ENCODE peak calls at places on chromosomes 6 and 20, in eight cellular contexts. One of them, this sample, is unnamed.

GRCh38 chr20:12987261-12987660 is 21.5 kb upstream of the SPTLC3 start:
- DNase-seq in upper lobe of right lung: no peak
- DNase-seq in uterus: no peak
- DNase-seq in psoas muscle: no peak
- DNase-seq in lower lobe of right lung: no peak
- DNase-seq in tibial artery: no peak
- DNase-seq in HepG2: no peak
- DNase-seq in heart right ventricle: no peak
- DNase-seq in this sample: no peak

GRCh38 chr6:21593412-21593926 is at the start of gene SOX4:
- DNase-seq in upper lobe of right lung: peak
- DNase-seq in uterus: peak
- DNase-seq in psoas muscle: peak
- DNase-seq in lower lobe of right lung: peak
- DNase-seq in tibial artery: peak
- DNase-seq in HepG2: peak
- DNase-seq in heart right ventricle: peak
- DNase-seq in this sample: peak

GRCh38 chr20:49446080-49446479 is 36.4 kb downstream of the KCNB1 start:
- DNase-seq in upper lobe of right lung: no peak
- DNase-seq in uterus: no peak
- DNase-seq in psoas muscle: no peak
- DNase-seq in lower lobe of right lung: no peak
- DNase-seq in tibial artery: no peak
- DNase-seq in HepG2: no peak
- DNase-seq in heart right ventricle: no peak
- DNase-seq in this sample: no peak

GRCh38 chr6:17385660-17386059 is 7.7 kb upstream of the CAP2 start:
- DNase-seq in upper lobe of right lung: no peak
- DNase-seq in uterus: no peak
- DNase-seq in psoas muscle: no peak
- DNase-seq in lower lobe of right lung: no peak
- DNase-seq in tibial artery: no peak
- DNase-seq in HepG2: no peak
- DNase-seq in heart right ventricle: no peak
- DNase-seq in this sample: no peak

GRCh38 chr6:71367763-71368162 is 79.2 kb downstream of the OGFRL1 start:
- DNase-seq in upper lobe of right lung: no peak
- DNase-seq in uterus: no peak
- DNase-seq in psoas muscle: no peak
- DNase-seq in lower lobe of right lung: no peak
- DNase-seq in tibial artery: no peak
- DNase-seq in HepG2: no peak
- DNase-seq in heart right ventricle: no peak
- DNase-seq in this sample: no peak

GRCh38 chr20:11796041-11796440 is 121.7 kb upstream of the BTBD3 start:
- DNase-seq in upper lobe of right lung: no peak
- DNase-seq in uterus: no peak
- DNase-seq in psoas muscle: no peak
- DNase-seq in lower lobe of right lung: no peak
- DNase-seq in tibial artery: no peak
- DNase-seq in HepG2: no peak
- DNase-seq in heart right ventricle: no peak
- DNase-seq in this sample: no peak

GRCh38 chr6:132401941-132402275 is 633 bp upstream of the MOXD1 start:
- DNase-seq in upper lobe of right lung: no peak
- DNase-seq in uterus: no peak
- DNase-seq in psoas muscle: no peak
- DNase-seq in lower lobe of right lung: no peak
- DNase-seq in tibial artery: no peak
- DNase-seq in HepG2: no peak
- DNase-seq in heart right ventricle: no peak
- DNase-seq in this sample: no peak

GRCh38 chr20:5714261-5715041 is 35.8 kb upstream of the SHLD1 start:
- DNase-seq in upper lobe of right lung: no peak
- DNase-seq in uterus: peak
- DNase-seq in psoas muscle: no peak
- DNase-seq in lower lobe of right lung: no peak
- DNase-seq in tibial artery: no peak
- DNase-seq in HepG2: peak
- DNase-seq in heart right ventricle: no peak
- DNase-seq in this sample: no peak

GRCh38 chr6:116450769-116451740 is 10.1 kb upstream of the CALHM6 start:
- DNase-seq in upper lobe of right lung: no peak
- DNase-seq in uterus: no peak
- DNase-seq in psoas muscle: no peak
- DNase-seq in lower lobe of right lung: peak
- DNase-seq in tibial artery: no peak
- DNase-seq in HepG2: no peak
- DNase-seq in heart right ventricle: no peak
- DNase-seq in this sample: peak

GRCh38 chr6:157169186-157169585 is 154.1 kb downstream of the TMEM242 start:
- DNase-seq in upper lobe of right lung: no peak
- DNase-seq in uterus: no peak
- DNase-seq in psoas muscle: no peak
- DNase-seq in lower lobe of right lung: no peak
- DNase-seq in tibial artery: no peak
- DNase-seq in HepG2: no peak
- DNase-seq in heart right ventricle: no peak
- DNase-seq in this sample: no peak

GRCh38 chr6:132919028-132919427 is 104.7 kb downstream of the RPS12 start:
- DNase-seq in upper lobe of right lung: no peak
- DNase-seq in uterus: no peak
- DNase-seq in psoas muscle: no peak
- DNase-seq in lower lobe of right lung: no peak
- DNase-seq in tibial artery: no peak
- DNase-seq in HepG2: no peak
- DNase-seq in heart right ventricle: no peak
- DNase-seq in this sample: no peak

GRCh38 chr6:148867851-148868250 is 121.0 kb downstream of the UST start:
- DNase-seq in upper lobe of right lung: no peak
- DNase-seq in uterus: no peak
- DNase-seq in psoas muscle: no peak
- DNase-seq in lower lobe of right lung: no peak
- DNase-seq in tibial artery: no peak
- DNase-seq in HepG2: no peak
- DNase-seq in heart right ventricle: no peak
- DNase-seq in this sample: no peak

GRCh38 chr6:84346372-84346771 is 118.9 kb upstream of the CEP162 start:
- DNase-seq in upper lobe of right lung: no peak
- DNase-seq in uterus: no peak
- DNase-seq in psoas muscle: no peak
- DNase-seq in lower lobe of right lung: no peak
- DNase-seq in tibial artery: no peak
- DNase-seq in HepG2: no peak
- DNase-seq in heart right ventricle: no peak
- DNase-seq in this sample: no peak

GRCh38 chr6:166966268-166966667 is 9.9 kb upstream of the RNASET2 start:
- DNase-seq in upper lobe of right lung: no peak
- DNase-seq in uterus: no peak
- DNase-seq in psoas muscle: no peak
- DNase-seq in lower lobe of right lung: no peak
- DNase-seq in tibial artery: no peak
- DNase-seq in HepG2: no peak
- DNase-seq in heart right ventricle: no peak
- DNase-seq in this sample: no peak

GRCh38 chr20:57682184-57683038 is 27.4 kb downstream of the PMEPA1 start:
- DNase-seq in upper lobe of right lung: no peak
- DNase-seq in uterus: peak
- DNase-seq in psoas muscle: no peak
- DNase-seq in lower lobe of right lung: no peak
- DNase-seq in tibial artery: no peak
- DNase-seq in HepG2: no peak
- DNase-seq in heart right ventricle: no peak
- DNase-seq in this sample: no peak

GRCh38 chr6:101595276-101595675 is 201.8 kb downstream of the GRIK2 start:
- DNase-seq in upper lobe of right lung: no peak
- DNase-seq in uterus: no peak
- DNase-seq in psoas muscle: no peak
- DNase-seq in lower lobe of right lung: no peak
- DNase-seq in tibial artery: no peak
- DNase-seq in HepG2: no peak
- DNase-seq in heart right ventricle: no peak
- DNase-seq in this sample: no peak

GRCh38 chr20:10793741-10794140 is 119.9 kb upstream of the JAG1 start:
- DNase-seq in upper lobe of right lung: no peak
- DNase-seq in uterus: no peak
- DNase-seq in psoas muscle: no peak
- DNase-seq in lower lobe of right lung: no peak
- DNase-seq in tibial artery: no peak
- DNase-seq in HepG2: no peak
- DNase-seq in heart right ventricle: no peak
- DNase-seq in this sample: no peak

GRCh38 chr6:127102299-127102698 is 16.2 kb upstream of the RSPO3 start:
- DNase-seq in upper lobe of right lung: no peak
- DNase-seq in uterus: no peak
- DNase-seq in psoas muscle: no peak
- DNase-seq in lower lobe of right lung: no peak
- DNase-seq in tibial artery: peak
- DNase-seq in HepG2: no peak
- DNase-seq in heart right ventricle: no peak
- DNase-seq in this sample: no peak

GRCh38 chr6:154202334-154202733 is 154.3 kb downstream of the IPCEF1 start:
- DNase-seq in upper lobe of right lung: no peak
- DNase-seq in uterus: no peak
- DNase-seq in psoas muscle: no peak
- DNase-seq in lower lobe of right lung: no peak
- DNase-seq in tibial artery: no peak
- DNase-seq in HepG2: no peak
- DNase-seq in heart right ventricle: no peak
- DNase-seq in this sample: no peak

GRCh38 chr6:136067731-136068341 is 182.3 kb downstream of the MTFR2 start:
- DNase-seq in upper lobe of right lung: no peak
- DNase-seq in uterus: no peak
- DNase-seq in psoas muscle: no peak
- DNase-seq in lower lobe of right lung: no peak
- DNase-seq in tibial artery: no peak
- DNase-seq in HepG2: no peak
- DNase-seq in heart right ventricle: no peak
- DNase-seq in this sample: no peak

GRCh38 chr6:125169058-125169457 is 15.5 kb downstream of the TPD52L1 start:
- DNase-seq in upper lobe of right lung: no peak
- DNase-seq in uterus: no peak
- DNase-seq in psoas muscle: no peak
- DNase-seq in lower lobe of right lung: no peak
- DNase-seq in tibial artery: peak
- DNase-seq in HepG2: no peak
- DNase-seq in heart right ventricle: no peak
- DNase-seq in this sample: no peak

GRCh38 chr20:10467985-10468845 is 33.1 kb downstream of the SLX4IP start:
- DNase-seq in upper lobe of right lung: no peak
- DNase-seq in uterus: no peak
- DNase-seq in psoas muscle: no peak
- DNase-seq in lower lobe of right lung: no peak
- DNase-seq in tibial artery: no peak
- DNase-seq in HepG2: no peak
- DNase-seq in heart right ventricle: no peak
- DNase-seq in this sample: no peak

DNA sequence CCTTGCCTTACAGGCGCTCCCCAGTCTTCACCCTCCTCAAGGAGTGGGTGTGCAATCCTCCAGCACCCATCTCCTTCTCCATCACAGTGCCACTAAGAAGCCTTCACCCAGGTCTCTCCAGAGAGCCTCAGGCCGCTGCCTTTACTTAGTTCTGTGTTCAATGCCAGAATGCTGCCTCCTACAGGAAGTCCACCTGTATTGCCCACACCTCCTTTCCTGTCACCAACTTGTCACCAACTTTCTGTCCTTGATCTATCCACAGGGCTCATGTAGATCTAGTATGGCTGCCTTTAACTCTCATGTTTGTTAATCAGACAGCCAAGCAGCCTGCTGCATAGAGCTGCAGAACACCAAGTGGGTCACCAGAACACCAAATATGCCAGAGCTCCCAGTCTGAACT is 546 bp upstream of the LST1 start:
- DNase-seq in upper lobe of right lung: no peak
- DNase-seq in uterus: no peak
- DNase-seq in psoas muscle: no peak
- DNase-seq in lower lobe of right lung: no peak
- DNase-seq in tibial artery: no peak
- DNase-seq in HepG2: peak
- DNase-seq in heart right ventricle: no peak
- DNase-seq in this sample: no peak
- H3K27ac ChIP-seq in upper lobe of right lung: peak
- H3K27ac ChIP-seq in uterus: no peak
- H3K27ac ChIP-seq in psoas muscle: no peak
- H3K27ac ChIP-seq in lower lobe of right lung: peak
- H3K27ac ChIP-seq in tibial artery: no peak
- H3K27ac ChIP-seq in HepG2: no peak
- H3K27ac ChIP-seq in heart right ventricle: peak
- H3K27ac ChIP-seq in this sample: peak

DNA sequence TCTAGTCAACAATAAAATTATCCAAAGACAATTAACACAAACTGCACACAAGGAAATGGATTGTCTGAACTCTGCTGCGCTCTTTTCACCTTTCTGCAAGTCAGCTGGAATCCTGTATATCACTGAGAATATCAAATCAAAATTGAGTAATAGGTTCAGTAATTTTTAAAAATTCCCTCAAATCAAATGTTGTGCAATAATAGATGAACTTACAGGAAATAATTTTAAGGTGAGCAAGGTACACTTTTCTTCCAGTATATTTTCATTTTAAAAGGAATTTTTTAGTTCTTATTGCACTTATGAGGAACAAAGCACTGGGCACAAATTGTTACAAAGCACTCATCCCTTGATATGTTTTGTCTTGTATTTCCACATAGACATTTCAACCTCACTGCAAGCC is 1.2 kb downstream of the SAYSD1 start:
- DNase-seq in upper lobe of right lung: no peak
- DNase-seq in uterus: no peak
- DNase-seq in psoas muscle: no peak
- DNase-seq in lower lobe of right lung: no peak
- DNase-seq in tibial artery: no peak
- DNase-seq in HepG2: no peak
- DNase-seq in heart right ventricle: no peak
- DNase-seq in this sample: no peak
- H3K4me3 ChIP-seq in upper lobe of right lung: peak
- H3K4me3 ChIP-seq in uterus: peak
- H3K4me3 ChIP-seq in psoas muscle: peak
- H3K4me3 ChIP-seq in lower lobe of right lung: peak
- H3K4me3 ChIP-seq in tibial artery: peak
- H3K4me3 ChIP-seq in HepG2: peak
- H3K4me3 ChIP-seq in heart right ventricle: peak
- H3K4me3 ChIP-seq in this sample: peak

GRCh38 chr6:90413867-90414266 is 117.2 kb upstream of the BACH2 start:
- DNase-seq in upper lobe of right lung: no peak
- DNase-seq in uterus: peak
- DNase-seq in psoas muscle: no peak
- DNase-seq in lower lobe of right lung: no peak
- DNase-seq in tibial artery: no peak
- DNase-seq in HepG2: no peak
- DNase-seq in heart right ventricle: no peak
- DNase-seq in this sample: no peak
- H3K27ac ChIP-seq in upper lobe of right lung: no peak
- H3K27ac ChIP-seq in uterus: no peak
- H3K27ac ChIP-seq in psoas muscle: no peak
- H3K27ac ChIP-seq in lower lobe of right lung: no peak
- H3K27ac ChIP-seq in tibial artery: no peak
- H3K27ac ChIP-seq in HepG2: no peak
- H3K27ac ChIP-seq in heart right ventricle: no peak
- H3K27ac ChIP-seq in this sample: no peak

GRCh38 chr6:25960689-25961088 is 1.9 kb upstream of the TRIM38 start:
- DNase-seq in upper lobe of right lung: no peak
- DNase-seq in uterus: no peak
- DNase-seq in psoas muscle: no peak
- DNase-seq in lower lobe of right lung: no peak
- DNase-seq in tibial artery: no peak
- DNase-seq in HepG2: no peak
- DNase-seq in heart right ventricle: no peak
- DNase-seq in this sample: no peak
- H3K4me3 ChIP-seq in upper lobe of right lung: no peak
- H3K4me3 ChIP-seq in uterus: no peak
- H3K4me3 ChIP-seq in psoas muscle: no peak
- H3K4me3 ChIP-seq in lower lobe of right lung: no peak
- H3K4me3 ChIP-seq in tibial artery: no peak
- H3K4me3 ChIP-seq in HepG2: no peak
- H3K4me3 ChIP-seq in heart right ventricle: no peak
- H3K4me3 ChIP-seq in this sample: no peak

This sample was measured in pancreas.